ENCODE peak calls at places on chromosome 19, in seven cellular contexts. D is aorta, C is pancreas, T is SJSA1, W is heart right ventricle, U is spleen, V is colonic mucosa. M is an unnamed sample. For H3K36me3, the result is how much of the 10 kb centered on the place peaks cover.

GRCh38 chr19:28500319-28500718 is 712.6 kb downstream of the UQCRFS1 start:
- DNase-seq in D (no peak), V (no peak), U (peak), T (no peak), W (no peak), C (no peak), M (no peak)

GRCh38 chr19:34733266-34733825 is 697 bp upstream of the ZNF181 start:
- DNase-seq in C (peak), D (no peak), V (no peak), U (peak), W (no peak), T (no peak), M (no peak)

GRCh38 chr19:45547965-45548609 is 36.5 kb downstream of the OPA3 start:
- DNase-seq in W (no peak), C (no peak), T (peak), D (no peak), U (no peak), V (peak), M (peak)

GRCh38 chr19:29268721-29269483 is 56.0 kb upstream of the UQCRFS1 start:
- DNase-seq in U (peak), T (no peak), C (no peak), V (no peak), D (no peak), W (no peak), M (no peak)

GRCh38 chr19:58395979-58396627 is 647 bp downstream of the RNF225 start:
- DNase-seq in W (no peak), V (no peak), T (no peak), C (no peak), U (no peak), D (peak), M (no peak)

GRCh38 chr19:33395561-33396550 is 22.3 kb downstream of the CEBPG start:
- DNase-seq in C (peak), D (peak), V (no peak), T (no peak), U (peak), W (peak), M (no peak)

GRCh38 chr19:5672708-5673459 is 7.4 kb downstream of the MICOS13 start:
- DNase-seq in C (no peak), D (no peak), V (no peak), T (no peak), U (no peak), W (no peak), M (no peak)

GRCh38 chr19:19458110-19458816 is 52.8 kb downstream of the GATAD2A start:
- DNase-seq in U (peak), D (peak), T (no peak), W (no peak), C (no peak), V (no peak), M (no peak)

GRCh38 chr19:18239303-18239702 is 13.1 kb upstream of the PDE4C start:
- DNase-seq in U (no peak), W (no peak), D (no peak), V (no peak), T (no peak), C (no peak), M (no peak)

DNA sequence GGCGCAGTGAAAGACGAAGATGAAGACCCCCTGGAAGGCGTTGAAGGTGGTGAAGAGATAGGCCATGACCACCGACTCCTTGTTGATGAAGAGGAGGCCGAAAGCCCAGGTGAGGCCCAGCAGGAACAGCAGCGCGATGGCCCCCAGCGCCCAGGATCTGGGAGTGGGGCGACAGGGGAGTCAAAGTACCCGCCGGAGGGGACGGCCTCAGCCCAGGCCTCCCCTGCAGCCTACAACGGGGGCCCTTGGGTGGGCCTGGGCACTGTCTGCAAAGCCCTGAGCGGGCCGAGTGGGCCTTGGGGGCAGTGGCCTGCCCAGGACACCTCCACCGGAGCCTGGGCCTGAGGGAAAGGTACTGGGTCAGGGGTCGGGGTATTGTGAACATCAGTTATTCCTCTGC is 19.0 kb upstream of the ASF1B start:
- DNase-seq in C (no peak), T (no peak), V (no peak), D (no peak), W (no peak), U (no peak), M (no peak)
- H3K36me3 ChIP-seq in C (under half), T (under half), V (under half), D (under half), W (under half), U (under half), M (under half)

GRCh38 chr19:21321996-21322395 is 7.2 kb downstream of the ZNF708 start:
- DNase-seq in D (no peak), T (no peak), V (no peak), U (no peak), C (no peak), W (no peak), M (no peak)

GRCh38 chr19:21323000-21323399 is 6.2 kb downstream of the ZNF708 start:
- DNase-seq in V (no peak), C (no peak), U (no peak), D (no peak), T (no peak), W (no peak), M (no peak)

GRCh38 chr19:21326169-21326568 is 3.0 kb downstream of the ZNF708 start:
- DNase-seq in C (no peak), D (no peak), T (no peak), V (no peak), U (no peak), W (no peak), M (no peak)

GRCh38 chr19:21321134-21321533 is 8.1 kb downstream of the ZNF708 start:
- DNase-seq in C (no peak), W (no peak), D (no peak), T (no peak), V (no peak), U (no peak), M (no peak)

DNA sequence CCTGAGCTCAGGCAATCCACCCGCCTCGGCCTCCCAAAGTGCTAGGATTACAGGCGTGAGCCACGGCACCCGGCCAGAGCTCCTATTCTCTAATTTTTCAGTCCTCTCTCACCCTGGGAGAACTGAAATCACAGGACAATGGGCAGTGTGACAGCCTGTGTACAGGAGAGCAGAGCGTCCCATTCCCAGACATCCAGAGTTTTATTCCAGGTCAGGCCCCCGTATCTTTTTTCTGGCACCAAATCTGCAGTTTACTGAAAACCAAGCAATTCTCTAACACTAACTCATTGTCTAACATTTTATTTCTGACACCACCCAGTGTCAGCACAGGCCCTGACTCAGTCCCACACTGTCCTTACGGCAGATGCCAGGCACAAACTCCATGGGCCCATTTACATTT is 6.7 kb downstream of the ZNF708 start:
- DNase-seq in U (no peak), T (no peak), W (peak), V (no peak), C (no peak), D (no peak), M (no peak)
- H3K36me3 ChIP-seq in U (under half), T (under half), W (under half), V (under half), C (under half), D (under half), M (under half)

DNA sequence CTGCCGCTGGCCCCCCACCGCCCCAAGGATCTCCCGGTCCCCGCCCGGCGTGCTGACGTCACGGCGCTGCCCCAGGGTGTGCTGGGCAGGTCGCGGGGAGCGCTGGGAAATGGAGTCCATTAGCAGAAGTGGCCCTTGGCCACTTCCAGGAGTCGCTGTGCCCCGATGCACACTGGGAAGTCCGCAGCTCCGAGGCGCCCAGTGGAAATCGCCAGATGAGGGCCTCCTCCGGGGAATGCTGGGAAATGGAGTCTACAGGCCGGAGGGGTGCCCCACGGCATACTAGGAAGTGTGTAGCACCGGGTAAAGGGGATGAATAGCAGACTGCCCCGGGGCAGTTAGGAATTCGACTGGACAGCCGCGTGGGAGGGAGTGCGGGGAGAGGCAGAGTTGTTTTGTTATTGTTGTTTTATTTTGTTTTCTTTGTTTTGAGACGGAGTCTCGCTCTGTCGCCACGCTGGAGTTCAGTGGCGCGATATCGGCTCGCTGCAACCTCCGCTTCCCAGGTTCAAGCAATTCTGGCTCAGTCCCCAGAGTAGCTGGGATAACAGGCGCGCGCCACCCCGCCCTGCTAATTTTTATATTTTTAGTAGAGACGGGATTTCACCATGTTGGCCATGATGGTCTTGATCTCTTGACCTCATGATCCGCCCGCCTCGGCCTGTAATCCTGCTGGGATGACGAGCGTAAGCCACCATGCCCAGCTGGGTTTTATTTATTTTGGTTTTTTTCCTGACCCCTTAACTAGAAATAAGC is at the start of gene PPP1R12C:
- DNase-seq in T (peak), C (peak), D (peak), W (peak), U (peak), V (peak), M (peak)
- H3K36me3 ChIP-seq in T (under half), C (under half), D (under half), W (under half), U (under half), V (under half), M (under half)

GRCh38 chr19:52217576-52217975 is 27.7 kb downstream of the PPP2R1A start:
- DNase-seq in C (no peak), D (no peak), U (no peak), V (no peak), T (no peak), W (no peak), M (no peak)

GRCh38 chr19:52221831-52222375 is 32.1 kb downstream of the PPP2R1A start:
- DNase-seq in U (no peak), V (no peak), C (no peak), D (no peak), T (no peak), W (no peak), M (no peak)

GRCh38 chr19:52221031-52221430 is 31.2 kb downstream of the PPP2R1A start:
- DNase-seq in C (no peak), T (no peak), D (no peak), V (no peak), U (no peak), W (no peak), M (no peak)

GRCh38 chr19:52216401-52216800 is 26.5 kb downstream of the PPP2R1A start:
- DNase-seq in V (no peak), U (no peak), T (no peak), W (no peak), D (no peak), C (no peak), M (no peak)

DNA sequence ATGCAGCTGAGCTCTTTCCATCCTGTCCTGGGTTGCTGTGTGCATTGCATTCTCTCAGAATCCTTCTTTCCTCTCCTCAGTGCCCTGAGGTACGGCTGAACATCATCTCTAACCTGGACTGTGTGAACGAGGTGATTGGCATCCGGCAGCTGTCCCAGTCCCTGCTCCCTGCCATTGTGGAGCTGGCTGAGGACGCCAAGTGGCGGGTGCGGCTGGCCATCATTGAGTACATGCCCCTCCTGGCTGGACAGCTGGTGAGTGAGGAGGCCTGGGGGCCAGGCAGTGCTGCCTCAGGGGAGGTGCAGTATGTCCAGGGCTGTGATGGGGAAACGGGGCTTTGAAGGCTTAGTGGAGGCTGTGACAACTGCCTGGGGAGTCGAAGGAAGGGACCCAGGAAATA is 29.8 kb downstream of the PPP2R1A start:
- DNase-seq in W (no peak), D (no peak), C (no peak), V (no peak), T (no peak), U (no peak), M (no peak)
- H3K36me3 ChIP-seq in W (under half), D (under half), C (under half), V (under half), T (half or more), U (under half), M (half or more)